ENCODE peak calls at places on chromosome 2, in seven cellular contexts. V, P, D, T, K, M and G are unnamed samples.

GRCh38 chr2:59754336-59754735 is 799.1 kb downstream of the BCL11A start:
- DNase-seq in P (no peak), M (no peak), K (no peak), V (no peak), D (no peak), T (no peak), G (no peak)

GRCh38 chr2:54360055-54360792 is 95.9 kb upstream of the SPTBN1 start:
- DNase-seq in T (no peak), V (no peak), P (no peak), K (no peak), M (no peak), D (no peak), G (no peak)

GRCh38 chr2:263774-264492 is at the start of gene SH3YL1:
- DNase-seq in P (no peak), M (no peak), T (peak), V (peak), D (peak), K (no peak), G (peak)

GRCh38 chr2:69013123-69013836 is at the start of gene ANTXR1:
- DNase-seq in K (no peak), P (peak), M (peak), V (no peak), T (peak), D (peak), G (peak)

GRCh38 chr2:64599469-64599868 is 54.2 kb downstream of the SERTAD2 start:
- DNase-seq in M (no peak), K (no peak), P (no peak), T (no peak), V (no peak), D (no peak), G (no peak)

GRCh38 chr2:233367606-233368005 is 13.3 kb downstream of the DGKD start:
- DNase-seq in K (no peak), T (no peak), V (no peak), P (no peak), M (no peak), D (no peak), G (no peak)

GRCh38 chr2:199814845-199815211 is 36.2 kb downstream of the FTCDNL1 start:
- DNase-seq in T (no peak), K (no peak), V (no peak), D (no peak), M (no peak), P (no peak), G (no peak)

GRCh38 chr2:67272195-67272594 is 124.9 kb upstream of the ETAA1 start:
- DNase-seq in P (no peak), T (no peak), V (no peak), D (no peak), M (no peak), K (no peak), G (no peak)

GRCh38 chr2:145845207-145845894 is 1325.4 kb upstream of the ZEB2 start:
- DNase-seq in P (no peak), D (no peak), K (no peak), T (peak), M (no peak), V (no peak), G (no peak)

GRCh38 chr2:85893428-85894258 is 4.9 kb upstream of the ST3GAL5 start:
- DNase-seq in T (no peak), P (no peak), V (no peak), K (no peak), M (no peak), D (no peak), G (no peak)

GRCh38 chr2:150885774-150886386 is 375.8 kb downstream of the RBM43 start:
- DNase-seq in V (no peak), P (no peak), T (no peak), K (no peak), M (no peak), D (no peak), G (no peak)

GRCh38 chr2:177397501-177398289 is 5.1 kb downstream of the AGPS start:
- DNase-seq in D (no peak), P (no peak), K (no peak), V (no peak), T (no peak), M (no peak), G (no peak)

GRCh38 chr2:168181825-168182224 is 65.6 kb downstream of the STK39 start:
- DNase-seq in D (no peak), P (no peak), T (peak), M (peak), K (no peak), V (no peak), G (no peak)

GRCh38 chr2:167853717-167854116 is 393.7 kb downstream of the STK39 start:
- DNase-seq in D (no peak), T (no peak), M (no peak), P (no peak), K (no peak), V (no peak), G (no peak)

GRCh38 chr2:24791452-24791851 is 1.7 kb downstream of the PTRHD1 start:
- DNase-seq in V (no peak), K (no peak), D (no peak), T (no peak), M (no peak), P (no peak), G (no peak)